ENCODE peak calls at places on chromosome 21, in four cellular contexts. M is psoas muscle, I is tibial nerve, A is fibroblast of mammary gland. E is an unnamed sample.
A peak's percentile ranks its signal among the peaks of the same experiment; 100 is the strongest.

GRCh38 chr21:26843912-26844257 is 1.3 kb downstream of the ADAMTS1 start:
- DNase-seq in I (no peak), A (peak; percentile 67), M (no peak), E (no peak)

GRCh38 chr21:14843991-14844390 is 220.8 kb downstream of the NRIP1 start:
- DNase-seq in M (no peak), I (no peak), A (no peak), E (no peak)

GRCh38 chr21:43778469-43779335 is 2.6 kb upstream of the CSTB start:
- DNase-seq in M (no peak), A (no peak), I (no peak), E (no peak)

GRCh38 chr21:43840259-43840658 is 24.8 kb upstream of the AGPAT3 start:
- DNase-seq in A (no peak), M (no peak), I (no peak), E (no peak)

GRCh38 chr21:34690793-34691175 is 22.0 kb downstream of the CLIC6 start:
- DNase-seq in A (no peak), I (no peak), M (no peak), E (no peak)

GRCh38 chr21:39525129-39525528 is 73.4 kb downstream of the SH3BGR start:
- DNase-seq in M (peak; percentile 66), A (no peak), I (no peak), E (no peak)

GRCh38 chr21:39601194-39601940 is 11.4 kb upstream of the B3GALT5 start:
- DNase-seq in M (no peak), I (no peak), A (no peak), E (no peak)

GRCh38 chr21:21203822-21204339 is 205.7 kb downstream of the NCAM2 start:
- DNase-seq in M (no peak), A (no peak), I (no peak), E (no peak)

GRCh38 chr21:23887709-23888303 is 1719.5 kb downstream of the MRPL39 start:
- DNase-seq in M (no peak), I (no peak), A (no peak), E (no peak)

GRCh38 chr21:20729376-20729775 is 268.8 kb upstream of the NCAM2 start:
- DNase-seq in A (peak; percentile 50), M (no peak), I (no peak), E (no peak)

GRCh38 chr21:21085206-21085605 is 87.0 kb downstream of the NCAM2 start:
- DNase-seq in M (no peak), I (no peak), A (no peak), E (no peak)

GRCh38 chr21:23014021-23014420 is 2015.8 kb downstream of the NCAM2 start:
- DNase-seq in I (no peak), M (no peak), A (no peak), E (no peak)

GRCh38 chr21:38380391-38381137 is 117.7 kb downstream of the ERG start:
- DNase-seq in A (peak; percentile 7), I (no peak), M (no peak), E (no peak)
- TF ChIP-seq CTCF in A (peak; percentile 30), I (no peak), M (no peak), E (no peak)

DNA sequence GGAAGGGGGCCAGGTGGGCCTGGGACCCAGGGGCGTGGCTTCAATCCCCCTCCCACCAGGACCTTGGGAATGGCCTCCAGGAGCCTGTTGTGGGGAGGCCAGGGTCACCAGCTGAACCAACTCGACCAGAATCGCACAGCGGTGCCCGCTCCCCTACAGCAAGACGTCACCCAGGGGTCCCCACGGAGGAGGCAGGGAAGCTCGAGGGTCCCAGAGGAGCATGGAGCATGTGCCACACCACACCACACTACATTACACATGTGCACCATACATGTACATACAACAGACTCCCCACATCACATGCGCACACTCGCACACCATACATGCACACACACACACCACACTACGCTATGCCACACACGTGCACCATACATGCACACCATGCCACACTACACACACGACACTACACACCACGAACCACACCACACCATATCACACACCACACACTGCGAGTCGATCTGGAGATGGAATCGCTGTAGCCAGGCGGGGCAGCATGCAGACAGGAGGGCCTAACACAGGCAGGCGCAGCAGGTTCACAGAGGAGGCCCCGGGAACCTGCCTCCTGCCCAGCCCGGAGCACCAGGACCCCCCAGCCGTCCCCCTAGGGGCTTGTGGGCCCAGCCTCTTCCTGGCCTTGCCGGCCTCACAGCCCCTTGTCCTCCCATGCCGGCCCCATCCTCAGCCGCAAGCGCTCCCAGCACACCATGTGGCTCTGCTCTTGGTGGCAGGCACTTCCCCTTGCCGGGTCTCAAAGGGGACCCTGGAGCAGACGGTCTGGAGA is 596 bp downstream of the ITGB2 start:
- DNase-seq in A (no peak), M (peak; percentile 49), I (no peak), E (no peak)
- H3K4me3 ChIP-seq in A (no peak overlapping the region), M (peak overlapping the region; percentile 46), I (peak overlapping the region; percentile 38), E (no peak overlapping the region)

GRCh38 chr21:45695086-45695485 is 51.6 kb downstream of the PCBP3 start:
- DNase-seq in A (no peak), M (no peak), I (no peak), E (no peak)
- TF ChIP-seq CTCF in A (no peak), M (no peak), I (no peak), E (no peak)

GRCh38 chr21:18228060-18228739 is 16.4 kb upstream of the CHODL start:
- DNase-seq in M (no peak), A (no peak), I (no peak), E (no peak)
- H3K4me3 ChIP-seq in M (no peak overlapping the region), A (no peak overlapping the region), I (no peak overlapping the region), E (no peak overlapping the region)

GRCh38 chr21:36706951-36707762 is 8.2 kb downstream of the SIM2 start:
- DNase-seq in M (no peak), A (no peak), I (no peak), E (no peak)
- TF ChIP-seq CTCF in M (no peak), A (no peak), I (no peak), E (no peak)

GRCh38 chr21:28431527-28432200 is 561.0 kb downstream of the LTN1 start:
- DNase-seq in M (no peak), I (no peak), A (peak; percentile 91), E (no peak)

GRCh38 chr21:28429161-28429560 is 563.5 kb downstream of the LTN1 start:
- DNase-seq in M (no peak), I (no peak), A (no peak), E (no peak)

GRCh38 chr21:28427356-28428022 is 565.2 kb downstream of the LTN1 start:
- DNase-seq in I (no peak), M (no peak), A (peak; percentile 45), E (no peak)

GRCh38 chr21:28426545-28426944 is 566.1 kb downstream of the LTN1 start:
- DNase-seq in A (peak; percentile 64), M (no peak), I (no peak), E (no peak)

DNA sequence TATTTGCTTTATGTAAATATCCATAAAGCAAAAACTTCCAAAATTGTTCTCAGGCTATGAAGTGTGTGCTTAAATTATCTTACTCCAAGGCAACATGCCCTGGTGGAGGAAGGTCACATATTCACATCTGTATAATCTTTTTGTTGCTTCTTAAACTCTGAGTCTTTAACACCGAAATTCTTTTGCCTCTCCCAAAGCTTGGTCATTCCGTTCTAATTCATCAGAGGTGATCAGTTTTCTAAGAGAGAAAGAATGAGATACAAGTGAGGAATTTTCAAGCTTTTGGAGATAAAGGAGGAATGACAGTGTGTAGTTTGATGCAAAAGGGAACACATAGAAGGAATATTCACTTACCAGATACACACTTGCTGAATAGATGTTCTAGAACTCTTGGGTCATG is 561.7 kb downstream of the LTN1 start:
- DNase-seq in A (no peak), I (no peak), M (no peak), E (no peak)
- H3K4me3 ChIP-seq in A (no peak overlapping the region), I (no peak overlapping the region), M (no peak overlapping the region), E (no peak overlapping the region)

GRCh38 chr21:16942703-16943102 is 570.1 kb upstream of the CXADR start:
- DNase-seq in A (peak; percentile 45), I (no peak), M (no peak), E (no peak)
- TF ChIP-seq CTCF in A (peak; percentile 55), I (no peak), M (no peak), E (peak; percentile 40)

GRCh38 chr21:42652527-42653491 is 612 bp upstream of the PDE9A start:
- DNase-seq in M (peak; percentile 80), I (peak; percentile 32), A (peak; percentile 60), E (peak; percentile 74)
- H3K4me3 ChIP-seq in M (peak overlapping the region; percentile 58), I (peak overlapping the region; percentile 39), A (peak overlapping the region; percentile 20), E (peak overlapping the region; percentile 79)